ENCODE peak calls at places on chromosomes 6 and 20, in five cellular contexts. B is upper lobe of right lung, X is brain microvascular endothelial cell, P is pancreas, W is AG09309. I is an unnamed sample.

GRCh38 chr20:49187330-49188100 is 619 bp downstream of the STAU1 start:
- DNase-seq in B (peak; percentile 43), X (no peak), P (peak; percentile 31), W (no peak), I (no peak)

GRCh38 chr20:59752704-59753460 is 148.5 kb downstream of the PHACTR3 start:
- DNase-seq in B (no peak), X (no peak), P (no peak), W (no peak), I (no peak)

GRCh38 chr6:47655719-47656595 is 42.4 kb upstream of the ADGRF4 start:
- DNase-seq in B (no peak), X (no peak), P (no peak), W (no peak), I (peak; percentile 26)

GRCh38 chr6:12232339-12232738 is 57.8 kb upstream of the EDN1 start:
- DNase-seq in B (no peak), X (peak; percentile 72), P (no peak), W (peak; percentile 61), I (no peak)

GRCh38 chr20:16864069-16864468 is 115.9 kb downstream of the OTOR start:
- DNase-seq in B (no peak), X (no peak), P (no peak), W (no peak), I (no peak)

GRCh38 chr20:5652626-5653573 is 97.3 kb upstream of the SHLD1 start:
- DNase-seq in B (no peak), X (peak; percentile 89), P (no peak), W (peak; percentile 76), I (no peak)

GRCh38 chr6:30411515-30412207 is 66.7 kb downstream of the RPP21 start:
- DNase-seq in B (peak; percentile 76), X (peak; percentile 38), P (peak; percentile 27), W (peak; percentile 11), I (peak; percentile 9)

GRCh38 chr20:46640536-46641311 is 10.5 kb downstream of the SLC13A3 start:
- DNase-seq in B (no peak), X (no peak), P (no peak), W (no peak), I (no peak)

GRCh38 chr6:13568970-13569369 is 5.4 kb upstream of the SIRT5 start:
- DNase-seq in B (no peak), X (no peak), P (no peak), W (no peak), I (no peak)

GRCh38 chr20:20594171-20594530 is 118.3 kb downstream of the RALGAPA2 start:
- DNase-seq in B (no peak), X (no peak), P (no peak), W (no peak), I (no peak)

GRCh38 chr6:153956807-153957206 is 82.2 kb upstream of the OPRM1 start:
- DNase-seq in B (no peak), X (peak; percentile 46), P (no peak), W (no peak), I (no peak)

GRCh38 chr6:148720897-148721296 is 25.9 kb upstream of the UST start:
- DNase-seq in B (no peak), X (no peak), P (no peak), W (no peak), I (no peak)

GRCh38 chr6:104601008-104601745 is 258.5 kb downstream of the HACE1 start:
- DNase-seq in B (no peak), X (no peak), P (no peak), W (no peak), I (no peak)

GRCh38 chr6:28281288-28282064 is at the start of gene PGBD1:
- DNase-seq in B (peak; percentile 89), X (peak; percentile 46), P (peak; percentile 59), W (peak; percentile 33), I (no peak)

GRCh38 chr6:20497200-20497820 is 36.9 kb upstream of the CDKAL1 start:
- DNase-seq in B (no peak), X (peak; percentile 42), P (no peak), W (peak; percentile 80), I (peak; percentile 90)

GRCh38 chr6:36350082-36350481 is 13.4 kb upstream of the BNIP5 start:
- DNase-seq in B (peak; percentile 7), X (peak; percentile 59), P (no peak), W (no peak), I (no peak)

GRCh38 chr6:32815996-32816395 is 806 bp downstream of the HLA-DOB start:
- DNase-seq in B (no peak), X (no peak), P (no peak), W (no peak), I (no peak)

GRCh38 chr6:140441256-140441655 is 1066.8 kb upstream of the CITED2 start:
- DNase-seq in B (no peak), X (peak; percentile 78), P (peak; percentile 4), W (no peak), I (no peak)

GRCh38 chr6:95545226-95545625 is 32.1 kb upstream of the MANEA start:
- DNase-seq in B (no peak), X (no peak), P (no peak), W (no peak), I (no peak)

GRCh38 chr6:151179321-151179720 is 60.4 kb upstream of the AKAP12 start:
- DNase-seq in B (no peak), X (peak; percentile 35), P (no peak), W (peak; percentile 68), I (peak; percentile 20)

DNA sequence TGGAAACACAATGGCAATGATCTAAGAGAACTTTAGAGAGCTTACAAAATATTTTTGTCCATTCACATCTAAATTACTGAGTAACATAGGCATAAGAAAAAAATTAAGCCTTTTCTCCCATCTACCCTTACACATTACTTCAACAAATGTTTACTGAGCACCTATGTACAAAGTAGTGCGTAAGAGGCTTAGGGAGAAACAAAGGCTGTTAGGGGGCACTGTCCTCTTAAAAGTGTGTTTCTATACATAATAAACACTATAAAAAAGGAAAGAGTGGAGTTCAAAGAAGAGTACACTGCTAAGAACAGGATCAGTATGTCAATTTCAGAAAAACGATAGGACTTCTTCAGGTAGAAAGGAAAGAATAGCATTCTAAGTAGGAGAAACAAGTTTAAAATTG is 12.2 kb downstream of the ILRUN start:
- DNase-seq in B (no peak), X (no peak), P (no peak), W (no peak), I (no peak)
- TF ChIP-seq CTCF in B (no peak), X (no peak), P (no peak), W (no peak), I (no peak)

DNA sequence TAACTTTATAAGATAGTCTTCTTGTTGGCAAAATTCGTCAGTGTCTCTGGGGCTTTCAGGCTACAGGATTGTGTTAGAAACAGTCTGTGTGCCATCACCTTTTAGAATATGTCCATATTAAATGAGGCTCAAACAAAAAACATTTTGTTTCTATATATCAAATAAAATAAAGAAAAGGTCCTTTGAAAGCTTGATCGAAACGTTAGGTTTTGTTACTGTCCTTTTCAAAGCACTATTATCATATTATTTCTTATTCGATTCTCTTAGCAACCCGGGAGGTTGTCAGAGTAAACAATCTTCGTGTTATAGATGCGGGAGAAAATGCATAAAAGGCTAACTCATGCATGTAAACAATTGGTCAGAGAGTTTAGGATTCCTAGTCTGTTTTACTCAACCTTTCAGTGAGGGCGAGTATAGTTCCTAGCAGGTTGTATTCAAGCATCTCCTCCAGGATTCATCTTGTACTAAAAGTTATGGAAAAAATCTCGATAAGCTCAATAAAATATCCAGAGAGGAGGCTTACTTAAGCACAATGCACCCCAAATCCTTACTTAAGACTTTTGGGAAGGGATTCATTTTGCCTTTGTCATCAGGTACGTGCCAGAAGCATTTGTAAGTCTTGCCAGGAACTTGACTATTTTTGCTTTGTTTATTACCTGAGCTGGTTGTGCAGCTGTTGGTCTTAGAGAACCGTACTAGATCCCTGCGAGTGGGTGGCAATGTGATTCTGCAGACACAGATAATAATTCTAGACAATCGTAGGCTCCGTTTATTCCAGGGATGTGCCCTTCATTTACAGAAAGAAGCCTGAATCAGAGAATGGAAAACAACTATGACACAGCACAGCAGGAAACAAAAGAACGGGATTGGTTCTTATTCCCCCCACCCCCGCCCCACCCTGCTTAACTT is 159.6 kb upstream of the ZNF217 start:
- DNase-seq in B (no peak), X (no peak), P (no peak), W (no peak), I (no peak)
- H3K4me3 ChIP-seq in B (no peak overlapping the region), X (no peak overlapping the region), P (no peak overlapping the region), W (no peak overlapping the region), I (no peak overlapping the region)

GRCh38 chr6:2713473-2714358 is 37.0 kb downstream of the MYLK4 start:
- DNase-seq in B (no peak), X (peak; percentile 88), P (no peak), W (no peak), I (peak; percentile 7)
- TF ChIP-seq CTCF in B (no peak), X (peak; percentile 55), P (no peak), W (peak; percentile 13), I (no peak)

DNA sequence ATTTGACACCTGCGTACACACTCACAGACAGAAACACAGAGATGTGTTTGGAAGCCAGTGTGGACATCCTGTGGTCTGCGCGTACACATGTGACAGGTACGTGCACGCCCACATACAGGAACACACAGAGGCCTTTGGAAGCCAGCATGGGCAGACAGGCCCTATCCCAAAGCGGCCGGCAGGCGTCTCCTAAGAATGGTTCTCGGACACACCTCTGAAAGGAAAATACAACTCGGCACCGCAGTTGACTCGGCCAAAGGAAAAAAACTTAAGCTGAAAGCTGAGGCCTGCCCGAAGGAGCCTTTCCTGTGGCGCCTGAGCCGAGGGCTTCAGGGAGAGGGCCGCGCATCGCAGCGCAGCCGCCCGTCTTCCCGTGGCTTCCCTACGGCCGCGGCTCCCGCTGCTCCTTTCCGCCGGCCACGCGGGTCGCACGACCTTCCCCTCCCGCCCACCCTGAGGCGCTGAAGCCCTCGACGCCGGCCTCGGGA is 1.4 kb upstream of the CEP43 start:
- DNase-seq in B (peak; percentile 82), X (peak; percentile 76), P (peak; percentile 40), W (peak; percentile 35), I (peak; percentile 48)
- H3K4me3 ChIP-seq in B (peak overlapping the region; percentile 74), X (peak overlapping the region; percentile 80), P (peak overlapping the region; percentile 98), W (peak overlapping the region; percentile 61), I (peak overlapping the region; percentile 93)

DNA sequence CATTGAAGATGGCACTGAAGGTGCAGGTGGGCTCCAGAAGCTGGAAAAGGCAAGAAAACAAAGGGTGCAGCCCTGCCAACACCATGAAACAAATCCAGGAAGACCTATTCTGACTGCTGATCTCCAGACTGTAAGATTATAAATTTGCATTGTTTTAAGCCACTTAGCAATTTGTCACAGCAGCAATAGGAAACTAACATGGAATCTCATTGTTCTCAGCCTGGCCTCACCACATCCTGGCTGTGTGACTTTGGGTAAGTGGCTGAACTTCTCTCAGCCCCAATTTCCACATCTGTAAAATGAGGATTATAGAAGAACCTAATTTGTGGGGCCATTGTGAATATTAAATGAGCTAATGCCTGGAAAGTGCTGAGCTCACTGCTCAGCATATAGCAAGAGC is 160.4 kb upstream of the MAFB start:
- DNase-seq in B (no peak), X (no peak), P (no peak), W (no peak), I (no peak)
- TF ChIP-seq CTCF in B (no peak), X (no peak), P (no peak), W (no peak), I (no peak)

GRCh38 chr6:106101466-106101865 is 15.3 kb downstream of the PRDM1 start:
- DNase-seq in B (no peak), X (no peak), P (no peak), W (no peak), I (no peak)
- H3K4me3 ChIP-seq in B (peak overlapping the region; percentile 51), X (no peak overlapping the region), P (no peak overlapping the region), W (no peak overlapping the region), I (no peak overlapping the region)